ENCODE peak calls at places on chromosomes 4 and X, in ten cellular contexts. Y, C, P, S, E, K, V, D, U and F are unnamed samples.

GRCh38 chrX:34632404-34632803 is 24.7 kb downstream of the TMEM47 start:
- DNase-seq in Y (no peak), C (no peak), P (no peak), S (no peak), E (no peak), K (peak), V (no peak), D (no peak), U (no peak), F (no peak)

GRCh38 chr4:142406917-142407501 is 439.1 kb downstream of the INPP4B start:
- DNase-seq in Y (peak), C (no peak), P (no peak), S (no peak), E (no peak), K (no peak), V (no peak), D (no peak), U (no peak), F (no peak)

GRCh38 chr4:8185280-8185679 is 13.8 kb upstream of the SH3TC1 start:
- DNase-seq in Y (no peak), C (no peak), P (peak), S (no peak), E (no peak), K (peak), V (no peak), D (peak), U (no peak), F (no peak)

GRCh38 chr4:39204543-39204942 is 22.2 kb downstream of the WDR19 start:
- DNase-seq in Y (no peak), C (no peak), P (no peak), S (no peak), E (no peak), K (no peak), V (no peak), D (no peak), U (no peak), F (no peak)

GRCh38 chr4:107931775-107932321 is 499 bp downstream of the CYP2U1 start:
- DNase-seq in Y (peak), C (peak), P (no peak), S (peak), E (no peak), K (no peak), V (peak), D (no peak), U (peak), F (peak)

GRCh38 chr4:36280555-36280954 is 861 bp upstream of the DTHD1 start:
- DNase-seq in Y (no peak), C (no peak), P (peak), S (no peak), E (no peak), K (no peak), V (no peak), D (no peak), U (no peak), F (no peak)

GRCh38 chrX:110001702-110002299 is 1.1 kb upstream of the TMEM164 start:
- DNase-seq in Y (no peak), C (no peak), P (no peak), S (no peak), E (no peak), K (no peak), V (no peak), D (peak), U (no peak), F (no peak)

GRCh38 chrX:19811807-19812604 is 75.4 kb downstream of the SH3KBP1 start:
- DNase-seq in Y (no peak), C (no peak), P (no peak), S (no peak), E (no peak), K (peak), V (no peak), D (no peak), U (no peak), F (no peak)

GRCh38 chr4:107631568-107631967 is 88.5 kb downstream of the PAPSS1 start:
- DNase-seq in Y (no peak), C (no peak), P (no peak), S (no peak), E (no peak), K (peak), V (no peak), D (no peak), U (peak), F (no peak)

GRCh38 chr4:66575024-66575696 is 904.9 kb upstream of the EPHA5 start:
- DNase-seq in Y (no peak), C (no peak), P (peak), S (no peak), E (no peak), K (peak), V (no peak), D (peak), U (peak), F (no peak)

GRCh38 chr4:186607490-186607889 is 52.1 kb upstream of the MTNR1A start:
- DNase-seq in Y (no peak), C (no peak), P (no peak), S (no peak), E (no peak), K (no peak), V (no peak), D (no peak), U (no peak), F (no peak)

GRCh38 chr4:145132521-145133098 is 34.5 kb downstream of the ABCE1 start:
- DNase-seq in Y (no peak), C (no peak), P (no peak), S (no peak), E (no peak), K (peak), V (no peak), D (no peak), U (no peak), F (no peak)

GRCh38 chrX:10155137-10155536 is 1.6 kb upstream of the CLCN4 start:
- DNase-seq in Y (no peak), C (no peak), P (no peak), S (no peak), E (no peak), K (no peak), V (no peak), D (no peak), U (no peak), F (no peak)

GRCh38 chr4:2415881-2416563 is 2.4 kb downstream of the ZFYVE28 start:
- DNase-seq in Y (peak), C (no peak), P (no peak), S (no peak), E (no peak), K (no peak), V (no peak), D (no peak), U (no peak), F (no peak)

GRCh38 chr4:149291463-149291862 is 524.2 kb downstream of the IQCM start:
- DNase-seq in Y (no peak), C (no peak), P (no peak), S (no peak), E (peak), K (peak), V (no peak), D (no peak), U (peak), F (no peak)

GRCh38 chrX:129908636-129909035 is 2.7 kb downstream of the UTP14A start:
- DNase-seq in Y (no peak), C (no peak), P (peak), S (no peak), E (no peak), K (no peak), V (no peak), D (no peak), U (no peak), F (no peak)

GRCh38 chr4:143240920-143241319 is 56.2 kb downstream of the USP38 start:
- DNase-seq in Y (no peak), C (no peak), P (no peak), S (no peak), E (no peak), K (no peak), V (no peak), D (no peak), U (no peak), F (no peak)

GRCh38 chr4:1031956-1032795 is 20.8 kb downstream of the FGFRL1 start:
- DNase-seq in Y (no peak), C (no peak), P (no peak), S (no peak), E (no peak), K (no peak), V (no peak), D (no peak), U (no peak), F (no peak)

GRCh38 chrX:154307207-154307606 is 11.6 kb downstream of the TKTL1 start:
- DNase-seq in Y (no peak), C (peak), P (no peak), S (no peak), E (no peak), K (no peak), V (no peak), D (peak), U (no peak), F (no peak)
- H3K4me3 ChIP-seq in Y (no peak), C (no peak), P (no peak), S (no peak), E (no peak), K (no peak), V (no peak), D (no peak), U (no peak), F (no peak)

DNA sequence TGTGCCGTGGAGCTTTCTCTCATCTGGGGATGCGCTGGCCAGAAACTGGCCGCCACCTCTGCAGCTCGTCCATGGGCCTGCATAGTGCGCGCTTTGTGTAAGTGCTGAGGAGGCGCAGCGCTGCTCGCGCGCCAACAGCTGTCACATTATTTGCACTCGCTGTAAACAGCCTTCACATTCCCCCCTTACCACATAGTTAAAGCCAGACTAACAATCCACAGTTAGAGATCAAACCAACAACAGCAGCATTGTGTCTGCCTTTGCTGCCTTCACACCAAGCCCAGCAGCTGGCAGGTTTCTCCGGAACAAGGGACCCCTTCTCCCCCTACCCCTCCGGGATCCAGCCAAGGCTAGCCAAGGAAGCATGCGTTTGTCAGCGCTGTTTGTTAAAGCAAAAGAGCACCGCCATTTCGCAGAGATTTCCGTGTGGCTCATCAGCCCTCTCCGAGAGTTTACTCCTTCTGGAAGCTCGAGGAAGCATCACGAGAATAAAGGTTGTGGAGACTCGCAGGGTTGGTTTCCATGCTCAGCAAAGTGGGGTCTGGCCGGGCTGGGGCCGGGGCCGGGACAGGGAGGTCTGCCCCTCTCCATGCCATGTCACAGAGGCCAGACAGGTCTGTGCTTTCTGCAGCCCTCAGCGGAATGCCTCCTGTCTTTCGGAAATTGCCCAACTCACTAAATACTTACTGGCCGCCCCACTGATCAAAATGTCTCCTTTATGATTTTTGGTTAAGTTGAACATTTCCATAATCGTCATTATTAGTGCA is 11.0 kb downstream of the BCOR start:
- DNase-seq in Y (no peak), C (no peak), P (no peak), S (no peak), E (no peak), K (peak), V (no peak), D (no peak), U (no peak), F (peak)
- H3K27ac ChIP-seq in Y (no peak), C (peak), P (no peak), S (no peak), E (no peak), K (peak), V (no peak), D (no peak), U (no peak), F (no peak)

GRCh38 chr4:6245246-6246169 is 24.1 kb upstream of the WFS1 start:
- DNase-seq in Y (no peak), C (no peak), P (no peak), S (no peak), E (no peak), K (no peak), V (no peak), D (no peak), U (no peak), F (peak)
- H3K4me3 ChIP-seq in Y (no peak), C (no peak), P (no peak), S (no peak), E (peak), K (no peak), V (no peak), D (no peak), U (peak), F (peak)

GRCh38 chrX:17744896-17745523 is 7.7 kb downstream of the SCML1 start:
- DNase-seq in Y (peak), C (no peak), P (no peak), S (no peak), E (no peak), K (peak), V (no peak), D (no peak), U (no peak), F (no peak)
- H3K27ac ChIP-seq in Y (no peak), C (no peak), P (no peak), S (no peak), E (no peak), K (no peak), V (no peak), D (no peak), U (no peak), F (no peak)

GRCh38 chr4:22237155-22237751 is 278.6 kb downstream of the ADGRA3 start:
- DNase-seq in Y (peak), C (no peak), P (no peak), S (peak), E (peak), K (peak), V (no peak), D (no peak), U (no peak), F (no peak)
- H3K4me3 ChIP-seq in Y (no peak), C (no peak), P (no peak), S (peak), E (no peak), K (no peak), V (no peak), D (no peak), U (no peak), F (no peak)